ENCODE peak calls at places on chromosomes 1 and 21, in five cellular contexts. V, E, N, K and A are unnamed samples.

GRCh38 chr1:228413241-228414010 is 3.2 kb downstream of the TRIM17 start:
- DNase-seq in V (no peak), E (no peak), N (peak), K (no peak), A (no peak)

GRCh38 chr1:1199141-1199960 is 7.0 kb downstream of the TNFRSF18 start:
- DNase-seq in V (no peak), E (peak), N (no peak), K (peak), A (peak)

GRCh38 chr1:83883979-83884378 is 115.0 kb downstream of the TTLL7 start:
- DNase-seq in V (no peak), E (no peak), N (no peak), K (no peak), A (no peak)

GRCh38 chr1:195939844-195940243 is 668.4 kb downstream of the KCNT2 start:
- DNase-seq in V (no peak), E (no peak), N (no peak), K (no peak), A (no peak)

GRCh38 chr1:234745844-234746797 is 136.1 kb upstream of the IRF2BP2 start:
- DNase-seq in V (peak), E (no peak), N (no peak), K (no peak), A (no peak)

GRCh38 chr21:32403201-32403701 is 9.3 kb upstream of the EVA1C start:
- DNase-seq in V (peak), E (peak), N (peak), K (peak), A (no peak)

GRCh38 chr1:55534565-55535091 is 319.5 kb upstream of the USP24 start:
- DNase-seq in V (no peak), E (no peak), N (no peak), K (no peak), A (no peak)

GRCh38 chr1:225388372-225388771 is 39.5 kb downstream of the LBR start:
- DNase-seq in V (no peak), E (no peak), N (no peak), K (no peak), A (no peak)

GRCh38 chr1:230465701-230466100 is 39.6 kb upstream of the PGBD5 start:
- DNase-seq in V (no peak), E (no peak), N (no peak), K (no peak), A (no peak)

GRCh38 chr1:206039046-206039929 is 13.7 kb upstream of the RHEX start:
- DNase-seq in V (no peak), E (no peak), N (no peak), K (no peak), A (no peak)

GRCh38 chr1:232033285-232033684 is 406.7 kb downstream of the DISC1 start:
- DNase-seq in V (no peak), E (no peak), N (no peak), K (no peak), A (no peak)

GRCh38 chr1:7526867-7527732 is 244.0 kb upstream of the VAMP3 start:
- DNase-seq in V (no peak), E (no peak), N (peak), K (no peak), A (no peak)

GRCh38 chr1:18147672-18148071 is 40.1 kb downstream of the IGSF21 start:
- DNase-seq in V (no peak), E (no peak), N (no peak), K (no peak), A (no peak)

GRCh38 chr1:55955237-55955636 is 624.1 kb downstream of the PLPP3 start:
- DNase-seq in V (no peak), E (no peak), N (no peak), K (no peak), A (no peak)

GRCh38 chr21:42384999-42385398 is 10.9 kb downstream of the TMPRSS3 start:
- DNase-seq in V (no peak), E (no peak), N (no peak), K (no peak), A (no peak)

GRCh38 chr1:226627924-226628623 is 79.5 kb downstream of the STUM start:
- DNase-seq in V (no peak), E (no peak), N (peak), K (no peak), A (no peak)

GRCh38 chr1:234478152-234478480 is 863 bp downstream of the TARBP1 start:
- DNase-seq in V (no peak), E (no peak), N (peak), K (peak), A (no peak)

GRCh38 chr1:21865943-21866628 is 54.0 kb downstream of the LDLRAD2 start:
- DNase-seq in V (no peak), E (no peak), N (no peak), K (no peak), A (no peak)

GRCh38 chr1:160007577-160008200 is 24.1 kb downstream of the PIGM start:
- DNase-seq in V (peak), E (no peak), N (no peak), K (no peak), A (no peak)

GRCh38 chr1:176996455-176997090 is 167.9 kb downstream of the ASTN1 start:
- DNase-seq in V (no peak), E (no peak), N (no peak), K (no peak), A (no peak)

GRCh38 chr1:37930246-37931142 is 16.4 kb downstream of the INPP5B start:
- DNase-seq in V (no peak), E (peak), N (peak), K (no peak), A (no peak)

GRCh38 chr1:16145030-16145987 is 10.6 kb downstream of the EPHA2 start:
- DNase-seq in V (peak), E (peak), N (peak), K (peak), A (no peak)

GRCh38 chr1:86762336-86762735 is 58.0 kb downstream of the SH3GLB1 start:
- DNase-seq in V (no peak), E (no peak), N (no peak), K (no peak), A (no peak)

GRCh38 chr1:19049798-19050197 is 93.3 kb upstream of the IFFO2 start:
- DNase-seq in V (no peak), E (no peak), N (no peak), K (no peak), A (no peak)

GRCh38 chr1:20624709-20625108 is 8.5 kb upstream of the PINK1 start:
- DNase-seq in V (no peak), E (no peak), N (no peak), K (no peak), A (no peak)

GRCh38 chr1:179867493-179868330 is 9.9 kb downstream of the TOR1AIP2 start:
- DNase-seq in V (peak), E (peak), N (no peak), K (no peak), A (no peak)

GRCh38 chr1:179865377-179865776 is 12.2 kb downstream of the TOR1AIP2 start:
- DNase-seq in V (no peak), E (no peak), N (no peak), K (no peak), A (no peak)

GRCh38 chr1:179870870-179871269 is 6.7 kb downstream of the TOR1AIP2 start:
- DNase-seq in V (no peak), E (no peak), N (no peak), K (no peak), A (no peak)

GRCh38 chr1:179871940-179872339 is 5.7 kb downstream of the TOR1AIP2 start:
- DNase-seq in V (no peak), E (no peak), N (no peak), K (no peak), A (no peak)

GRCh38 chr1:179866616-179867015 is 11.0 kb downstream of the TOR1AIP2 start:
- DNase-seq in V (no peak), E (no peak), N (no peak), K (no peak), A (no peak)
- TF ChIP-seq CTCF in V (no peak), E (no peak), N (no peak), K (no peak), A (no peak)

GRCh38 chr1:182809414-182809957 is 19.9 kb downstream of the NPL start:
- DNase-seq in V (no peak), E (no peak), N (no peak), K (no peak), A (no peak)

GRCh38 chr1:182817802-182818201 is 21.3 kb upstream of the DHX9 start:
- DNase-seq in V (no peak), E (no peak), N (no peak), K (no peak), A (no peak)

GRCh38 chr1:182807907-182808306 is 18.3 kb downstream of the NPL start:
- DNase-seq in V (no peak), E (no peak), N (no peak), K (no peak), A (no peak)

GRCh38 chr1:182816863-182817262 is 22.3 kb upstream of the DHX9 start:
- DNase-seq in V (no peak), E (no peak), N (no peak), K (no peak), A (no peak)

DNA sequence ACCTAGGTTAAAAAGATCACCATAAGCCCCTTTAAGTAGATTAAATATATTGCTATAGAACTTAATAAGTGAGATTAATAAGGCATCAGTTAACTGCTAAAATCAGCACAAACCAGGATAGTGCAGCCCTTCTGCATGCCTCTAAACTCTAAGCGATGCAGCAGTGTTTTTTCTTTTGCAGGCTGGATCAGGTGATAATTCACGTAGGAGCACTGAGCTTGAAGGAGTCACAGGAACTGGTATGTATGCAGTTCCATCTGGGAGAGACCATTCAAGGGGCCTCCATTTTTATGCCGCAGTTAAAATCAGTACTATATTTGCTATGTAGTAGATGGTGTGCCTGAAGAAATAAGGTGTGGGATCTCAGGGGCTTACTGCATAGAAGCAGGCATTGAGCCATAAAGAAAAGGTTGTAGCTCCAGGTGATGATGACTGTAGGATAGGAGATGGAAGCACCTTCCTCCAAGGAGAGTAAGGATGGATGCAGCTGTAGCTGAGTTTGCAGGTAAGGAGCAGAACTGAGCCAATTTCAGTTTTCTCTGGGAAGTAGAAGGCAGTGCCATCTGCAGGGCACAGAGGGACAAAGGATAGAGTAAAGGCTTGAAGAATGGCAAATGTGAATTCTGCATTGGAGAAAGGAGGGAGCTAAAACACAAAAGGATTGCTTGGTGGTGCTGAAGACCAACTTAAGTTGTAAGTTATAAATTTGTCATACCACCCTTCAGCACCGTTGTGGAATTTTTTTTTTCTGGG is 22.6 kb downstream of the NPL start:
- DNase-seq in V (no peak), E (no peak), N (no peak), K (no peak), A (no peak)
- TF ChIP-seq CTCF in V (no peak), E (no peak), N (no peak), K (no peak), A (peak)

DNA sequence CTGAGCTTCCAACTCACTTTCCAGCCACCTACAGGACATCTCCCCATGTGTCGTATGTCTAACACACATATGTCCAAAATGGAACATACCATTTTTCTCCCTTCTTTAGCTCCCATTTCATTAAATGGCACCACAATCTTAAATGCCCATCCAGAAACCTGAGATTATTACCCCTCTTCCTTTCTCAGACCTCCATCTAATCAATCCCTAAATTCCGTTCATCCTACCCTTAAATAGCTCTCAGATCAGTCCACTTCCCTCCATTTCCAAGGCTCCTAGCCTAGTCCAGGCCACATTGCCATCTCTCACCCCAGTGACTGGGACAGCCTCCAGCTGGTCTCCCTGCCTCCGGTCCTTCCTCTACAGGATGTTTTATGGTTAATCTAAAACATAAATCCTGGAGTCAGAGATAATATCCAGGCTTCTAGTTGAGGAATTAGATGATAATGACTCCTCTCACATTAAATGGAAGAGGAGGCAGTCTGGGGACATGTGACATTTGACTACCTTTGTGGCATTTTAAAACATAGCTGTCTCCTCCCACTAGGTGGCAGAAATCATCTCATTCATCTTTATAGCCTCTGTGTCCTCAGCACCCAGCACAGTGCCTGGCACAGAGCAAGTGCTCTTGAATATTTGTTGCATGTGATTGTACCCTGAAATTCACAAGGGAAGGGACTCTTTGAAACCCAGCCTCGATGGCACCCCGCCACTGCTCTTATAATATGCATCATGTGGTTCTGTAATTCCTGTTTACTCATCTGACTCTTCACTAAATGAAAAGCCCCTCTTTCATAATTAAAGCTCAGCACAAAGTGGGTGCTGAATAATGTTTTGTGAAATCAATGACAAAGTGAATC is 102.3 kb downstream of the TMEM53 start:
- DNase-seq in V (peak), E (no peak), N (no peak), K (no peak), A (no peak)
- TF ChIP-seq CTCF in V (peak), E (peak), N (peak), K (peak), A (peak)

DNA sequence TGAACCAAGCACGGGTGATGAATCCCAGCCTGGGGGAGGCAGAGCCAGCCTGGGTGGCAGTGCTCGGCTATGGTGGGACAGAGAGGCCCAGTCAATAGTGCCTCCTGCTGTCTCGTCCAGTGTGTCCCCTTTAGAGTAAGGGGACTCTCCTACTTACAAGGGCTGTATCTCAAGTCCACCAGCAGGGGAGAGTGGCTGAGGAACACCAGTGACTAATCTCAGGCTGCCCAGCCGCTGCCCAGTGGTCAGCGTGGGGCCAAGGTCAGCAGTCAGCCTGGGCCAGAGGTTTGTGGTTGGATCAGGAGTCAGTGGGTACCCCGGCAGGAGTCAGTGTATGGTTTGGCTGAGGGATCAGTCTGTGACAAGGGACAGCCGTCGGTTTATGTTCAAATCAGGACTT is 109.2 kb upstream of the RUNX3 start:
- DNase-seq in V (no peak), E (no peak), N (no peak), K (no peak), A (no peak)
- TF ChIP-seq CTCF in V (no peak), E (no peak), N (no peak), K (no peak), A (no peak)

GRCh38 chr1:43317817-43318471 is 17.2 kb downstream of the TIE1 start:
- DNase-seq in V (no peak), E (no peak), N (peak), K (no peak), A (no peak)

GRCh38 chr1:43318831-43319230 is 18.0 kb downstream of the TIE1 start:
- DNase-seq in V (no peak), E (no peak), N (peak), K (no peak), A (no peak)

GRCh38 chr1:43315963-43316737 is 15.4 kb downstream of the TIE1 start:
- DNase-seq in V (no peak), E (no peak), N (peak), K (no peak), A (no peak)

GRCh38 chr1:43315481-43315880 is 14.7 kb downstream of the TIE1 start:
- DNase-seq in V (no peak), E (no peak), N (no peak), K (no peak), A (no peak)

GRCh38 chr1:43316738-43317520 is 16.1 kb downstream of the TIE1 start:
- DNase-seq in V (no peak), E (no peak), N (peak), K (no peak), A (no peak)
- TF ChIP-seq CTCF in V (peak), E (no peak), N (no peak), K (no peak), A (no peak)

DNA sequence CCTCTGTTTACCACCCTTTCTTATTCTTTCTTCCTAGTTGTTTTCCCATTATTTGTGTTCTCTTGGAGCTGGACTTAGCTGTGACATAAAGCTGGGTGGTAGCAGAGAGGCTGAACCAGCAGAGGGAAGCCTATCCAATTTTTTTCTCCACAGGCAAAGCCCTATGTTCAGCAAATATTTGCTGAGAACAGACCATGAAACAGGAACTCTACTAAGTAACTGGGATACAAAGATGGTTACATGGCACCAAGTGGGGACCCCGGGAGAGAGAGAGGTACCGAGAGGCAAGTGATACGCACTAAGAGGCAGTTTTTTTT is 6.6 kb downstream of the CFAP141 start:
- DNase-seq in V (no peak), E (no peak), N (no peak), K (no peak), A (no peak)
- TF ChIP-seq CTCF in V (no peak), E (no peak), N (no peak), K (no peak), A (no peak)

DNA sequence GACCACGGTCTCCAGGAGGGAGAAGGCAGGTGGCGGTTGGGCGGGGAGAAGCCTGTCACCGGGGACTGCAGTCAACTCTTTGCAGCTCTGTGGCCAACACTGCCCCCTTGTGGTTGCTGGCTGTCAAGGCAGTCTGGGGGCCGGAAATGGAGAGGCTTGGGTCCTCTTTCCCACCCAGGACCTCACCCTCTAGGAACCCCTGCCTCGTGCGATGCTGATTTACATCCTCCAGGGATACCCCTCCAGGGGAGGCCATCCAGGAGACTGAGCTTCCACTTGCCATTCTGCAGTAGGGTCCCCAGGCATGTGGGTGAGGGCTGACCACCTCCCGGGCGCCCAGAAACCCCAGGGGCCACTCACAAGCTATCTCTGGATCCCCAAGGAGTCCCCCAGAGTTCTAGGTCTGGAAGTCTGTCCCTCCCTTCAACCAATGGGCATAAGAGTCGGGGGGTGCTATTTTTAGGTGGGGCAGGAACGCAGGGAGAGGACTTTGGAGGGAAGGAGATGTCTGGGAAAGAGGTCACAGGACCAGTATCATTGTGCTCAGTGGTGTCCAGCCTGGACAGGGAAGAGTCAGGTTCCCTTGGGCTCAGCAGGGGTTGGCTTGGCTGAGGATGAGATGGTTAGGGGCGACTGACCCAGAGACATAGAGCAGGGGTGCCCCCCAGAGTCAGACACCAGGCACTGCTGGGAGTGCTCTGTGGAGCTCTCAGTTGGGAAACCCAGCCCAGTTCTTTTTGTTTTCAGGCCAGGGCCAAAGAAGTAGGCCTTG is 7.1 kb upstream of the GPR61 start:
- DNase-seq in V (peak), E (peak), N (peak), K (peak), A (peak)
- TF ChIP-seq CTCF in V (peak), E (peak), N (peak), K (peak), A (peak)